ENCODE peak calls at places on chromosomes 11 and 22, in five cellular contexts. D is EH, C is amygdala, I is NAMALWA, G is HuH-7. B is an unnamed sample.
A peak's percentile ranks its signal among the peaks of the same experiment; 100 is the strongest.

GRCh38 chr22:47172771-47173534 is 410.5 kb downstream of the TBC1D22A start:
- DNase-seq in G (no peak), C (no peak), I (no peak), D (no peak), B (no peak)

GRCh38 chr11:35321111-35321510 is 98.2 kb downstream of the SLC1A2 start:
- DNase-seq in D (no peak), I (no peak), G (no peak), C (no peak), B (no peak)

GRCh38 chr11:107963091-107963490 is 34.8 kb downstream of the RAB39A start:
- DNase-seq in D (no peak), I (no peak), C (no peak), G (no peak), B (no peak)

GRCh38 chr11:129720156-129720555 is 95.5 kb upstream of the TMEM45B start:
- DNase-seq in G (no peak), C (no peak), I (no peak), D (no peak), B (no peak)

GRCh38 chr11:133078591-133079179 is 453.6 kb downstream of the OPCML start:
- DNase-seq in I (peak; percentile 61), D (peak; percentile 56), G (peak; percentile 34), C (peak; percentile 17), B (peak; percentile 43)

GRCh38 chr22:27512283-27512761 is 289.2 kb downstream of the MN1 start:
- DNase-seq in I (no peak), D (peak; percentile 97), C (no peak), G (no peak), B (no peak)

GRCh38 chr11:85589373-85589772 is 37.8 kb downstream of the DLG2 start:
- DNase-seq in C (no peak), G (no peak), I (no peak), D (no peak), B (no peak)

GRCh38 chr11:61542661-61543060 is 34.1 kb downstream of the LRRC10B start:
- DNase-seq in G (no peak), C (no peak), I (no peak), D (no peak), B (no peak)

GRCh38 chr11:69512790-69513189 is 31.3 kb downstream of the LINC01488 start:
- DNase-seq in G (no peak), D (no peak), I (no peak), C (no peak), B (no peak)

GRCh38 chr22:22458896-22459588 is 49.5 kb downstream of the ZNF280B start:
- DNase-seq in C (no peak), G (no peak), I (peak; percentile 4), D (no peak), B (peak; percentile 71)

GRCh38 chr11:6618117-6619020 is 853 bp downstream of the TPP1 start:
- DNase-seq in D (peak; percentile 87), I (peak; percentile 64), C (peak; percentile 15), G (no peak), B (peak; percentile 12)

GRCh38 chr11:126398296-126398695 is 42.8 kb downstream of the ST3GAL4 start:
- DNase-seq in C (no peak), I (no peak), G (no peak), D (no peak), B (no peak)

GRCh38 chr11:68978931-68979591 is 1.7 kb downstream of the MRGPRD start:
- DNase-seq in I (no peak), G (no peak), D (no peak), C (no peak), B (no peak)

B was measured in OCI-LY7.